ENCODE peak calls at places on chromosomes 12 and 14, in seven cellular contexts. One of them, this sample, is unnamed.

GRCh38 chr14:25308244-25308643 is 258.3 kb upstream of the STXBP6 start:
- DNase-seq in GM12878: no peak
- DNase-seq in GM23338: peak
- DNase-seq in HepG2: peak
- DNase-seq in HCT116: no peak
- DNase-seq in K562: no peak
- DNase-seq in HL-60: no peak
- DNase-seq in this sample: no peak

GRCh38 chr12:28574746-28575592 is 384.7 kb downstream of the CCDC91 start:
- DNase-seq in HCT116: no peak
- DNase-seq in GM23338: no peak
- DNase-seq in HepG2: no peak
- DNase-seq in K562: no peak
- DNase-seq in GM12878: no peak
- DNase-seq in HL-60: no peak
- DNase-seq in this sample: no peak

GRCh38 chr14:65286443-65286842 is 126.1 kb upstream of the FUT8 start:
- DNase-seq in GM23338: peak
- DNase-seq in HCT116: peak
- DNase-seq in HepG2: peak
- DNase-seq in K562: peak
- DNase-seq in HL-60: no peak
- DNase-seq in GM12878: no peak
- DNase-seq in this sample: no peak

GRCh38 chr12:132190012-132190755 is 45.9 kb downstream of the NOC4L start:
- DNase-seq in GM12878: no peak
- DNase-seq in K562: no peak
- DNase-seq in GM23338: peak
- DNase-seq in HCT116: no peak
- DNase-seq in HL-60: no peak
- DNase-seq in HepG2: no peak
- DNase-seq in this sample: no peak

GRCh38 chr12:60501124-60501729 is 905.4 kb downstream of the SLC16A7 start:
- DNase-seq in HL-60: no peak
- DNase-seq in GM23338: peak
- DNase-seq in GM12878: no peak
- DNase-seq in K562: no peak
- DNase-seq in HCT116: no peak
- DNase-seq in HepG2: no peak
- DNase-seq in this sample: no peak

GRCh38 chr12:76226397-76226796 is 121.8 kb downstream of the BBS10 start:
- DNase-seq in GM12878: no peak
- DNase-seq in K562: no peak
- DNase-seq in GM23338: no peak
- DNase-seq in HL-60: no peak
- DNase-seq in HCT116: no peak
- DNase-seq in HepG2: no peak
- DNase-seq in this sample: no peak

GRCh38 chr14:39097159-39097558 is 5.9 kb downstream of the SEC23A start:
- DNase-seq in HL-60: no peak
- DNase-seq in GM12878: no peak
- DNase-seq in K562: peak
- DNase-seq in HepG2: peak
- DNase-seq in HCT116: no peak
- DNase-seq in GM23338: peak
- DNase-seq in this sample: no peak

GRCh38 chr12:42129595-42130204 is 15.0 kb downstream of the GXYLT1 start:
- DNase-seq in HCT116: peak
- DNase-seq in HL-60: peak
- DNase-seq in HepG2: peak
- DNase-seq in GM23338: peak
- DNase-seq in GM12878: no peak
- DNase-seq in K562: peak
- DNase-seq in this sample: no peak

GRCh38 chr12:3158851-3159465 is 81.8 kb downstream of the TSPAN9 start:
- DNase-seq in GM12878: no peak
- DNase-seq in GM23338: no peak
- DNase-seq in HL-60: no peak
- DNase-seq in HepG2: no peak
- DNase-seq in K562: no peak
- DNase-seq in HCT116: no peak
- DNase-seq in this sample: no peak

GRCh38 chr12:104063712-104064030 is 660 bp upstream of the HCFC2 start:
- DNase-seq in K562: no peak
- DNase-seq in HCT116: no peak
- DNase-seq in HL-60: no peak
- DNase-seq in HepG2: no peak
- DNase-seq in GM23338: no peak
- DNase-seq in GM12878: peak
- DNase-seq in this sample: no peak

GRCh38 chr12:130249376-130249775 is 87.1 kb downstream of the FZD10 start:
- DNase-seq in GM12878: no peak
- DNase-seq in K562: peak
- DNase-seq in HL-60: no peak
- DNase-seq in GM23338: peak
- DNase-seq in HepG2: no peak
- DNase-seq in HCT116: no peak
- DNase-seq in this sample: no peak

GRCh38 chr12:50925342-50925651 is 27.0 kb upstream of the HIGD1C start:
- DNase-seq in GM12878: no peak
- DNase-seq in K562: peak
- DNase-seq in HL-60: peak
- DNase-seq in GM23338: peak
- DNase-seq in HepG2: no peak
- DNase-seq in HCT116: no peak
- DNase-seq in this sample: no peak

GRCh38 chr14:24064091-24064795 is 7.1 kb upstream of the CPNE6 start:
- DNase-seq in GM23338: no peak
- DNase-seq in GM12878: no peak
- DNase-seq in K562: no peak
- DNase-seq in HCT116: no peak
- DNase-seq in HepG2: no peak
- DNase-seq in HL-60: no peak
- DNase-seq in this sample: no peak

GRCh38 chr12:124564232-124564958 is 3.0 kb downstream of the NCOR2 start:
- DNase-seq in K562: no peak
- DNase-seq in GM12878: no peak
- DNase-seq in HepG2: no peak
- DNase-seq in HL-60: no peak
- DNase-seq in HCT116: no peak
- DNase-seq in GM23338: peak
- DNase-seq in this sample: no peak

GRCh38 chr12:103758310-103759089 is 82.5 kb downstream of the NT5DC3 start:
- DNase-seq in HCT116: no peak
- DNase-seq in GM12878: no peak
- DNase-seq in GM23338: peak
- DNase-seq in HL-60: no peak
- DNase-seq in K562: no peak
- DNase-seq in HepG2: no peak
- DNase-seq in this sample: no peak

GRCh38 chr14:76918176-76918750 is 92.1 kb downstream of the LRRC74A start:
- DNase-seq in GM12878: no peak
- DNase-seq in HCT116: no peak
- DNase-seq in GM23338: no peak
- DNase-seq in HepG2: no peak
- DNase-seq in HL-60: peak
- DNase-seq in K562: no peak
- DNase-seq in this sample: no peak

GRCh38 chr14:52876311-52876710 is 74.5 kb downstream of the FERMT2 start:
- DNase-seq in HCT116: no peak
- DNase-seq in GM23338: peak
- DNase-seq in K562: no peak
- DNase-seq in HL-60: no peak
- DNase-seq in HepG2: no peak
- DNase-seq in GM12878: no peak
- DNase-seq in this sample: no peak
- TF ChIP-seq REST in HCT116: no peak
- TF ChIP-seq REST in GM23338: no peak
- TF ChIP-seq REST in K562: no peak
- TF ChIP-seq REST in HL-60: no peak
- TF ChIP-seq REST in HepG2: no peak
- TF ChIP-seq REST in GM12878: no peak
- TF ChIP-seq REST in this sample: no peak

GRCh38 chr12:120368789-120369475 is at the start of gene MSI1:
- DNase-seq in GM12878: no peak
- DNase-seq in GM23338: peak
- DNase-seq in HepG2: no peak
- DNase-seq in HL-60: no peak
- DNase-seq in K562: no peak
- DNase-seq in HCT116: no peak
- DNase-seq in this sample: no peak

GRCh38 chr12:120367924-120368788 is 808 bp downstream of the MSI1 start:
- DNase-seq in HL-60: no peak
- DNase-seq in HepG2: no peak
- DNase-seq in K562: no peak
- DNase-seq in GM12878: no peak
- DNase-seq in GM23338: peak
- DNase-seq in HCT116: no peak
- DNase-seq in this sample: no peak

GRCh38 chr12:120366341-120366705 is 2.6 kb downstream of the MSI1 start:
- DNase-seq in K562: no peak
- DNase-seq in GM12878: no peak
- DNase-seq in GM23338: no peak
- DNase-seq in HCT116: no peak
- DNase-seq in HepG2: no peak
- DNase-seq in HL-60: no peak
- DNase-seq in this sample: no peak

GRCh38 chr12:120366884-120367251 is 2.1 kb downstream of the MSI1 start:
- DNase-seq in HL-60: no peak
- DNase-seq in GM23338: no peak
- DNase-seq in K562: no peak
- DNase-seq in GM12878: no peak
- DNase-seq in HepG2: peak
- DNase-seq in HCT116: no peak
- DNase-seq in this sample: no peak

GRCh38 chr12:120367252-120367923 is 1.6 kb downstream of the MSI1 start:
- DNase-seq in HepG2: no peak
- DNase-seq in GM23338: peak
- DNase-seq in HCT116: no peak
- DNase-seq in HL-60: no peak
- DNase-seq in GM12878: no peak
- DNase-seq in K562: peak
- DNase-seq in this sample: no peak
- TF ChIP-seq CTCF in HepG2: peak
- TF ChIP-seq CTCF in GM23338: peak
- TF ChIP-seq CTCF in HCT116: peak
- TF ChIP-seq CTCF in HL-60: no peak
- TF ChIP-seq CTCF in GM12878: peak
- TF ChIP-seq CTCF in K562: peak
- TF ChIP-seq CTCF in this sample: peak

GRCh38 chr14:73255693-73256225 is 18.5 kb downstream of the PAPLN start:
- DNase-seq in GM23338: no peak
- DNase-seq in GM12878: no peak
- DNase-seq in HL-60: no peak
- DNase-seq in HCT116: no peak
- DNase-seq in K562: no peak
- DNase-seq in HepG2: no peak
- DNase-seq in this sample: no peak

GRCh38 chr14:73260574-73260973 is 23.3 kb downstream of the PAPLN start:
- DNase-seq in HCT116: no peak
- DNase-seq in HL-60: no peak
- DNase-seq in K562: no peak
- DNase-seq in HepG2: peak
- DNase-seq in GM12878: no peak
- DNase-seq in GM23338: no peak
- DNase-seq in this sample: no peak

GRCh38 chr14:73258845-73259611 is 21.7 kb downstream of the PAPLN start:
- DNase-seq in HCT116: no peak
- DNase-seq in K562: no peak
- DNase-seq in GM23338: no peak
- DNase-seq in GM12878: no peak
- DNase-seq in HL-60: no peak
- DNase-seq in HepG2: no peak
- DNase-seq in this sample: no peak

GRCh38 chr14:73259837-73260236 is 22.5 kb downstream of the PAPLN start:
- DNase-seq in K562: no peak
- DNase-seq in GM12878: no peak
- DNase-seq in HCT116: no peak
- DNase-seq in HL-60: no peak
- DNase-seq in HepG2: no peak
- DNase-seq in GM23338: no peak
- DNase-seq in this sample: no peak

DNA sequence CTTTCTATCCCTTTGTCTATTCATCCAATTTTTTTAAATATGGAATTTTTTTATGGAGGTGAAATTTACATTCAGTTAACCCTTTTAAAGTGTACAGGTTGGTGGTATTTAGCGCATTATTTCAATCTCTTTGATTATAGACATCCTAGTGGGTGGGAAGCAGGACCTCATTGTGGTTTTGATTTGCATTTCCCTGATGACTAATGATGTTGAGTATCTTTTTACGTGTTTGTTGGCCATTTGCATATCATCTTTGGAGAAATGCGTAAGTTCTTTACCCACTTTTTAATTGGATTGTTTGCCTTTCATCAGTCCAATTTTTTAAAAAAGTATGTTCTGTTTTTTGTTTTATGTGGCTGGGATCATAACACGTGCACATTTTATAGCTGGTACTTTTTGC is 20.8 kb downstream of the PAPLN start:
- DNase-seq in HCT116: no peak
- DNase-seq in GM23338: no peak
- DNase-seq in GM12878: no peak
- DNase-seq in HepG2: no peak
- DNase-seq in K562: no peak
- DNase-seq in HL-60: no peak
- DNase-seq in this sample: no peak
- TF ChIP-seq POLR2AphosphoS5 in HCT116: no peak
- TF ChIP-seq POLR2AphosphoS5 in GM23338: no peak
- TF ChIP-seq POLR2AphosphoS5 in GM12878: no peak
- TF ChIP-seq POLR2AphosphoS5 in HepG2: no peak
- TF ChIP-seq POLR2AphosphoS5 in K562: no peak
- TF ChIP-seq POLR2AphosphoS5 in HL-60: no peak
- TF ChIP-seq POLR2AphosphoS5 in this sample: no peak

DNA sequence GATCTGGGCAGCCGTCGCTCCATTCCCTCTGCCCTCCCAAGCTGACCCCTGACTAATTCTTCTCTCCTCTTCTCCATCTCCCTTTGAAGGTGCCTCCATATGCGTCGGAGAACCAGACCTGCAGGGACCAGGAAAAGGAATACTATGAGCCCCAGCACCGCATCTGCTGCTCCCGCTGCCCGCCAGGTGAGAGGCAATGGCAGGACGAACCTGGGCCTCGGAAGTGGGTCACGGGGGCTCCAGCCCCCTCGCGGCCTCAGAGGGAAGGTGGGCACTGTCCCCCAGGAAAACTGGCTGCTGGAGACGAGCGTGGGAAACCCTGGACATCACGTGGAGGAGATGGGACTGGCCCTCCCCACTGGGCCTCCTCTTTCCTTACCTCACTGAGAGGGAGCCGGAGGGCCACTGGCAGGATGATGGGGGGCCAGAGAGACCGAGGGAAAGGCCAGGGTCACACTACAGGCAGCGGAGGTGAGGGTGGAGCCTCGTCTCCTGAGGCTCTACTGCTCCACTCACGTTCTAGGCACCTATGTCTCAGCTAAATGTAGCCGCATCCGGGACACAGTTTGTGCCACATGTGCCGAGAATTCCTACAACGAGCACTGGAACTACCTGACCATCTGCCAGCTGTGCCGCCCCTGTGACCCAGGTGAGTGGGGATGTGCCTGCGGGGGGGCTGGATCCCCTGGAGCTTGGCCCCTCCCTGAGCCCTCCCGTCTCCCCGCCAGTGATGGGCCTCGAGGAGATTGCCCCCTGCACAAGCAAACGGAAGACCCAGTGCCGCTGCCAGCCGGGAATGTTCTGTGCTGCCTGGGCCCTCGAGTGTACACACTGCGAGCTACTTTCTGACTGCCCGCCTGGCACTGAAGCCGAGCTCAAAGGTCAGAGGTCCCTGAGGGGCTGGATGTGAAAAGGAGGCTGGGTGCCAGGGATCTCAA is 806 bp downstream of the LTBR start:
- DNase-seq in K562: peak
- DNase-seq in GM23338: no peak
- DNase-seq in HL-60: no peak
- DNase-seq in HepG2: no peak
- DNase-seq in GM12878: no peak
- DNase-seq in HCT116: no peak
- DNase-seq in this sample: no peak
- TF ChIP-seq REST in K562: no peak
- TF ChIP-seq REST in GM23338: no peak
- TF ChIP-seq REST in HL-60: no peak
- TF ChIP-seq REST in HepG2: no peak
- TF ChIP-seq REST in GM12878: no peak
- TF ChIP-seq REST in HCT116: no peak
- TF ChIP-seq REST in this sample: no peak

This sample was measured in Panc1.